ENCODE peak calls at places on chromosome 1, in nine cellular contexts. One of them, this sample, is unnamed.

GRCh38 chr1:33119532-33120217 is 38.7 kb downstream of the AZIN2 start:
- DNase-seq in IMR-90: peak
- DNase-seq in NB4: no peak
- DNase-seq in kidney epithelial cell: no peak
- DNase-seq in suprapubic skin: no peak
- DNase-seq in cardiac muscle cell: no peak
- DNase-seq in OCI-LY7: peak
- DNase-seq in colonic mucosa: no peak
- DNase-seq in left lung: no peak
- DNase-seq in this sample: peak

GRCh38 chr1:9319208-9319788 is 26.6 kb downstream of the SPSB1 start:
- DNase-seq in IMR-90: no peak
- DNase-seq in NB4: no peak
- DNase-seq in kidney epithelial cell: no peak
- DNase-seq in suprapubic skin: no peak
- DNase-seq in cardiac muscle cell: no peak
- DNase-seq in OCI-LY7: no peak
- DNase-seq in colonic mucosa: no peak
- DNase-seq in left lung: peak
- DNase-seq in this sample: no peak

GRCh38 chr1:29237906-29238600 is 1.7 kb downstream of the PTPRU start:
- DNase-seq in IMR-90: no peak
- DNase-seq in NB4: peak
- DNase-seq in kidney epithelial cell: no peak
- DNase-seq in suprapubic skin: no peak
- DNase-seq in cardiac muscle cell: peak
- DNase-seq in OCI-LY7: no peak
- DNase-seq in colonic mucosa: peak
- DNase-seq in left lung: peak
- DNase-seq in this sample: no peak

GRCh38 chr1:158188618-158189017 is 7.9 kb downstream of the CD1D start:
- DNase-seq in IMR-90: no peak
- DNase-seq in NB4: no peak
- DNase-seq in kidney epithelial cell: no peak
- DNase-seq in suprapubic skin: no peak
- DNase-seq in cardiac muscle cell: no peak
- DNase-seq in OCI-LY7: no peak
- DNase-seq in colonic mucosa: no peak
- DNase-seq in left lung: no peak
- DNase-seq in this sample: no peak

GRCh38 chr1:246647113-246647512 is 77.1 kb upstream of the SCCPDH start:
- DNase-seq in IMR-90: peak
- DNase-seq in NB4: peak
- DNase-seq in kidney epithelial cell: no peak
- DNase-seq in suprapubic skin: no peak
- DNase-seq in cardiac muscle cell: peak
- DNase-seq in OCI-LY7: no peak
- DNase-seq in colonic mucosa: peak
- DNase-seq in left lung: no peak
- DNase-seq in this sample: peak

GRCh38 chr1:39196244-39197215 is 8.0 kb upstream of the MACF1 start:
- DNase-seq in IMR-90: peak
- DNase-seq in NB4: peak
- DNase-seq in kidney epithelial cell: no peak
- DNase-seq in suprapubic skin: no peak
- DNase-seq in cardiac muscle cell: peak
- DNase-seq in OCI-LY7: peak
- DNase-seq in colonic mucosa: no peak
- DNase-seq in left lung: no peak
- DNase-seq in this sample: peak

GRCh38 chr1:39818482-39818881 is 29.8 kb upstream of the BMP8B start:
- DNase-seq in IMR-90: no peak
- DNase-seq in NB4: no peak
- DNase-seq in kidney epithelial cell: no peak
- DNase-seq in suprapubic skin: no peak
- DNase-seq in cardiac muscle cell: no peak
- DNase-seq in OCI-LY7: no peak
- DNase-seq in colonic mucosa: peak
- DNase-seq in left lung: no peak
- DNase-seq in this sample: no peak

GRCh38 chr1:31535561-31535960 is 40.8 kb upstream of the TINAGL1 start:
- DNase-seq in IMR-90: no peak
- DNase-seq in NB4: no peak
- DNase-seq in kidney epithelial cell: no peak
- DNase-seq in suprapubic skin: no peak
- DNase-seq in cardiac muscle cell: no peak
- DNase-seq in OCI-LY7: no peak
- DNase-seq in colonic mucosa: no peak
- DNase-seq in left lung: no peak
- DNase-seq in this sample: no peak

GRCh38 chr1:38000529-38001453 is 4.5 kb downstream of the FHL3 start:
- DNase-seq in IMR-90: peak
- DNase-seq in NB4: peak
- DNase-seq in kidney epithelial cell: no peak
- DNase-seq in suprapubic skin: no peak
- DNase-seq in cardiac muscle cell: peak
- DNase-seq in OCI-LY7: no peak
- DNase-seq in colonic mucosa: no peak
- DNase-seq in left lung: no peak
- DNase-seq in this sample: peak

GRCh38 chr1:24101796-24102580 is 9.9 kb downstream of the MYOM3 start:
- DNase-seq in IMR-90: no peak
- DNase-seq in NB4: no peak
- DNase-seq in kidney epithelial cell: no peak
- DNase-seq in suprapubic skin: no peak
- DNase-seq in cardiac muscle cell: no peak
- DNase-seq in OCI-LY7: no peak
- DNase-seq in colonic mucosa: no peak
- DNase-seq in left lung: no peak
- DNase-seq in this sample: no peak

GRCh38 chr1:62778208-62778607 is 5.7 kb upstream of the ATG4C start:
- DNase-seq in IMR-90: no peak
- DNase-seq in NB4: no peak
- DNase-seq in kidney epithelial cell: no peak
- DNase-seq in suprapubic skin: no peak
- DNase-seq in cardiac muscle cell: no peak
- DNase-seq in OCI-LY7: no peak
- DNase-seq in colonic mucosa: no peak
- DNase-seq in left lung: no peak
- DNase-seq in this sample: no peak

GRCh38 chr1:246265481-246265880 is 241.6 kb downstream of the SMYD3 start:
- DNase-seq in IMR-90: peak
- DNase-seq in NB4: no peak
- DNase-seq in kidney epithelial cell: no peak
- DNase-seq in suprapubic skin: no peak
- DNase-seq in cardiac muscle cell: no peak
- DNase-seq in OCI-LY7: no peak
- DNase-seq in colonic mucosa: no peak
- DNase-seq in left lung: no peak
- DNase-seq in this sample: peak

GRCh38 chr1:182109780-182110179 is 48.3 kb upstream of the ZNF648 start:
- DNase-seq in IMR-90: no peak
- DNase-seq in NB4: no peak
- DNase-seq in kidney epithelial cell: no peak
- DNase-seq in suprapubic skin: no peak
- DNase-seq in cardiac muscle cell: no peak
- DNase-seq in OCI-LY7: no peak
- DNase-seq in colonic mucosa: no peak
- DNase-seq in left lung: no peak
- DNase-seq in this sample: no peak

GRCh38 chr1:228074954-228075730 is 7.4 kb upstream of the ARF1 start:
- DNase-seq in IMR-90: no peak
- DNase-seq in NB4: no peak
- DNase-seq in kidney epithelial cell: no peak
- DNase-seq in suprapubic skin: peak
- DNase-seq in cardiac muscle cell: no peak
- DNase-seq in OCI-LY7: no peak
- DNase-seq in colonic mucosa: no peak
- DNase-seq in left lung: no peak
- DNase-seq in this sample: peak

GRCh38 chr1:78690516-78690915 is 40.9 kb downstream of the IFI44 start:
- DNase-seq in IMR-90: no peak
- DNase-seq in NB4: no peak
- DNase-seq in kidney epithelial cell: no peak
- DNase-seq in suprapubic skin: no peak
- DNase-seq in cardiac muscle cell: no peak
- DNase-seq in OCI-LY7: no peak
- DNase-seq in colonic mucosa: no peak
- DNase-seq in left lung: no peak
- DNase-seq in this sample: peak

GRCh38 chr1:110420023-110420662 is 12.6 kb upstream of the LAMTOR5 start:
- DNase-seq in IMR-90: no peak
- DNase-seq in NB4: no peak
- DNase-seq in kidney epithelial cell: no peak
- DNase-seq in suprapubic skin: no peak
- DNase-seq in cardiac muscle cell: no peak
- DNase-seq in OCI-LY7: no peak
- DNase-seq in colonic mucosa: no peak
- DNase-seq in left lung: no peak
- DNase-seq in this sample: no peak

GRCh38 chr1:12143631-12144155 is 23.1 kb upstream of the TNFRSF1B start:
- DNase-seq in IMR-90: peak
- DNase-seq in NB4: peak
- DNase-seq in kidney epithelial cell: no peak
- DNase-seq in suprapubic skin: peak
- DNase-seq in cardiac muscle cell: peak
- DNase-seq in OCI-LY7: no peak
- DNase-seq in colonic mucosa: peak
- DNase-seq in left lung: peak
- DNase-seq in this sample: peak

DNA sequence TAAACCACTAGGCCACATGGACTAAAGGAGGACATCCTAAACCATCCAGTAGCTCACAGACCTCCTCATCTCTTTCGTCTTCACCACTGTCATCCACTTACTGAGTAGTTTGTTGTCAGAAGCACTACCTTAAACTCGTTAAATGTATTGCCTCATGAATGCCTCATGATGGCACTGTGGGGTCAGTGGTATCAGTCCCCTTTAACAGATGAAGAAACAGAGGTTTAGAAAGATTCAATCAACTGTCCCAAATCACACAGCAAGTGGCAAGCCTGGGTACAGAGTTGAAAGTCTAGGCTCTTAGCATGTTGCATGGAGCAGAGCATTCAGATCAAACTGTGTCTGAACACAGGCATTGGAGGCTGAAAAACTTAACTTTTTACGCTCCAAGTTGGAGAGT is 183.6 kb upstream of the KIAA0040 start:
- DNase-seq in IMR-90: no peak
- DNase-seq in NB4: peak
- DNase-seq in kidney epithelial cell: no peak
- DNase-seq in suprapubic skin: no peak
- DNase-seq in cardiac muscle cell: peak
- DNase-seq in OCI-LY7: peak
- DNase-seq in colonic mucosa: no peak
- DNase-seq in left lung: no peak
- DNase-seq in this sample: no peak
- TF ChIP-seq CTCF in IMR-90: no peak
- TF ChIP-seq CTCF in NB4: peak
- TF ChIP-seq CTCF in kidney epithelial cell: peak
- TF ChIP-seq CTCF in suprapubic skin: no peak
- TF ChIP-seq CTCF in cardiac muscle cell: peak
- TF ChIP-seq CTCF in OCI-LY7: peak
- TF ChIP-seq CTCF in colonic mucosa: no peak
- TF ChIP-seq CTCF in left lung: no peak
- TF ChIP-seq CTCF in this sample: no peak

GRCh38 chr1:183598386-183598785 is 8.1 kb upstream of the NCF2 start:
- DNase-seq in IMR-90: peak
- DNase-seq in NB4: no peak
- DNase-seq in kidney epithelial cell: no peak
- DNase-seq in suprapubic skin: no peak
- DNase-seq in cardiac muscle cell: no peak
- DNase-seq in OCI-LY7: no peak
- DNase-seq in colonic mucosa: no peak
- DNase-seq in left lung: no peak
- DNase-seq in this sample: no peak
- H3K4me3 ChIP-seq in IMR-90: no peak
- H3K4me3 ChIP-seq in NB4: no peak
- H3K4me3 ChIP-seq in kidney epithelial cell: no peak
- H3K4me3 ChIP-seq in suprapubic skin: no peak
- H3K4me3 ChIP-seq in cardiac muscle cell: no peak
- H3K4me3 ChIP-seq in OCI-LY7: no peak
- H3K4me3 ChIP-seq in colonic mucosa: no peak
- H3K4me3 ChIP-seq in left lung: no peak
- H3K4me3 ChIP-seq in this sample: no peak

DNA sequence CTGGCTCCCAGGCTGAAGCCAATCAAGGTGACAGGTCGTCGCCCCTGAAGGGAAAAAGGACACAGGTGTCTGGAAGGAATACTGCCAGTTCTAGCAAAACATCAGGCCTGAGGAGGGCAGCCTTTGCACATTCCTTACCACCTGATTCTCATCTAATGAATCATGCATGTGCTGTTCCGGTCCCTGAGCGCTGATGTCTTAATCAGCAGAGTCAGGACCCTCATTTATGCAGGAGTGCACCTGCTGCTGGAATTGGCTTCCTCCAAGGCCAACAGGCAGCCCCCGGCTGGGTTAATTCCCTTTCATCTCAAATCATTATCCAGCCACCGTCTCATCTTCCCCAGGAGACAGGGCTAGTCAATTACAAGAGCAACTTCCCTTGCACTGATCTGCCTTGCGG is 62.3 kb downstream of the TMCO4 start:
- DNase-seq in IMR-90: no peak
- DNase-seq in NB4: no peak
- DNase-seq in kidney epithelial cell: peak
- DNase-seq in suprapubic skin: no peak
- DNase-seq in cardiac muscle cell: no peak
- DNase-seq in OCI-LY7: no peak
- DNase-seq in colonic mucosa: no peak
- DNase-seq in left lung: no peak
- DNase-seq in this sample: no peak
- TF ChIP-seq CTCF in IMR-90: peak
- TF ChIP-seq CTCF in NB4: no peak
- TF ChIP-seq CTCF in kidney epithelial cell: peak
- TF ChIP-seq CTCF in suprapubic skin: no peak
- TF ChIP-seq CTCF in cardiac muscle cell: peak
- TF ChIP-seq CTCF in OCI-LY7: no peak
- TF ChIP-seq CTCF in colonic mucosa: no peak
- TF ChIP-seq CTCF in left lung: no peak
- TF ChIP-seq CTCF in this sample: no peak

DNA sequence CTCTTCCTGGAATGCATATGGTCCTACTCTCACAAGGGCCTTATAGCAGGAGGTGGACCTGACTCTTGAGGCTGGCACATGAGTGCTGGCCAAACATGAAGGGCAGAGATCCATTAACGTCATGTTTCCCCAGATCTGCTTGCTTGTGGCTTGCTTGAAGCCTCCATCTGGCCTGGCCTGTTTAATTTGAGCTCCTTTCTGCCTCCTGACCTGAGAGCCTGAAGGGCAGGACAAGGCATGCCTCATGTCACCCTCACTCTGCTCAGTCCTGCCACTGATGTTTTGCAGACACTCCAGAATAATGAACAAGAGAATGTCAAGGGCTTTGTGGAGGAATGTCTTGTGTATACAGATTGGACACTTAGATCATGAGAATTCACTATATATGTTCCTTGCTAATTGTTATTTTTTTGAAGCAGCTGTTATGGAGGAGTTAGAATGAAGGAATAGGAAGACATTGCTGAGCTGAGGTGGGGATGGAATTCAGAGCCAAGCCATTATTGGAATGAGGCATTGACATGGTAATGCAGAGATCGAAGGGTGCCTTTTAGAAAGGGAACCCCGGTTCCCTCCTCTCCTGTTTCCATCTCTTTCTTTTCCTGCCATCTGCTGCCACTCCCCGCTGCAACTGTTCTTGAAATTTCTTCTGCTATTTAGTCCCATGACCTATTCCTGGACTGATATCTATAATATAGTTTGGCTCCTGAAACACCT is 457.0 kb upstream of the PROX1 start:
- DNase-seq in IMR-90: no peak
- DNase-seq in NB4: no peak
- DNase-seq in kidney epithelial cell: no peak
- DNase-seq in suprapubic skin: no peak
- DNase-seq in cardiac muscle cell: no peak
- DNase-seq in OCI-LY7: no peak
- DNase-seq in colonic mucosa: no peak
- DNase-seq in left lung: no peak
- DNase-seq in this sample: no peak
- H3K4me3 ChIP-seq in IMR-90: no peak
- H3K4me3 ChIP-seq in NB4: no peak
- H3K4me3 ChIP-seq in kidney epithelial cell: no peak
- H3K4me3 ChIP-seq in suprapubic skin: no peak
- H3K4me3 ChIP-seq in cardiac muscle cell: no peak
- H3K4me3 ChIP-seq in OCI-LY7: no peak
- H3K4me3 ChIP-seq in colonic mucosa: no peak
- H3K4me3 ChIP-seq in left lung: no peak
- H3K4me3 ChIP-seq in this sample: no peak

This sample was measured in foreskin fibroblast.